ENCODE peak calls at places on chromosomes 7 and 10, in ten cellular contexts. One of them, this sample, is unnamed.

GRCh38 chr10:44935201-44935960 is 24.2 kb upstream of the RASSF4 start:
- DNase-seq in GM12891: no peak
- DNase-seq in transverse colon: no peak
- DNase-seq in esophagus squamous epithelium: no peak
- DNase-seq in IMR-90: peak; percentile 95
- DNase-seq in A549: no peak
- DNase-seq in gastrocnemius medialis: no peak
- DNase-seq in right lobe of liver: no peak
- DNase-seq in heart left ventricle: peak; percentile 62
- DNase-seq in erythroblast: no peak
- DNase-seq in this sample: no peak

GRCh38 chr10:31650010-31650409 is 278.6 kb downstream of the ARHGAP12 start:
- DNase-seq in A549: no peak
- DNase-seq in GM12891: no peak
- DNase-seq in heart left ventricle: peak; percentile 87
- DNase-seq in IMR-90: peak; percentile 92
- DNase-seq in erythroblast: no peak
- DNase-seq in transverse colon: peak; percentile 59
- DNase-seq in gastrocnemius medialis: peak; percentile 81
- DNase-seq in esophagus squamous epithelium: no peak
- DNase-seq in right lobe of liver: no peak
- DNase-seq in this sample: peak; percentile 37

GRCh38 chr7:37440738-37441404 is 7.8 kb downstream of the ELMO1 start:
- DNase-seq in transverse colon: no peak
- DNase-seq in gastrocnemius medialis: no peak
- DNase-seq in IMR-90: no peak
- DNase-seq in GM12891: no peak
- DNase-seq in erythroblast: no peak
- DNase-seq in right lobe of liver: no peak
- DNase-seq in esophagus squamous epithelium: no peak
- DNase-seq in heart left ventricle: peak; percentile 44
- DNase-seq in A549: no peak
- DNase-seq in this sample: no peak

GRCh38 chr7:121298831-121299239 is 30.0 kb upstream of the WNT16 start:
- DNase-seq in A549: no peak
- DNase-seq in erythroblast: no peak
- DNase-seq in GM12891: no peak
- DNase-seq in heart left ventricle: no peak
- DNase-seq in esophagus squamous epithelium: no peak
- DNase-seq in gastrocnemius medialis: no peak
- DNase-seq in right lobe of liver: no peak
- DNase-seq in transverse colon: no peak
- DNase-seq in IMR-90: no peak
- DNase-seq in this sample: no peak

GRCh38 chr7:66296001-66296521 is 90.9 kb downstream of the TPST1 start:
- DNase-seq in GM12891: no peak
- DNase-seq in transverse colon: no peak
- DNase-seq in heart left ventricle: no peak
- DNase-seq in A549: no peak
- DNase-seq in gastrocnemius medialis: no peak
- DNase-seq in right lobe of liver: no peak
- DNase-seq in IMR-90: peak; percentile 81
- DNase-seq in esophagus squamous epithelium: no peak
- DNase-seq in erythroblast: no peak
- DNase-seq in this sample: no peak

GRCh38 chr10:97999066-97999908 is 31.1 kb downstream of the CRTAC1 start:
- DNase-seq in erythroblast: no peak
- DNase-seq in transverse colon: no peak
- DNase-seq in IMR-90: no peak
- DNase-seq in gastrocnemius medialis: no peak
- DNase-seq in esophagus squamous epithelium: no peak
- DNase-seq in GM12891: no peak
- DNase-seq in heart left ventricle: no peak
- DNase-seq in A549: no peak
- DNase-seq in right lobe of liver: no peak
- DNase-seq in this sample: no peak

GRCh38 chr10:118311505-118311904 is 30.6 kb downstream of the FAM204A start:
- DNase-seq in transverse colon: no peak
- DNase-seq in right lobe of liver: no peak
- DNase-seq in erythroblast: no peak
- DNase-seq in IMR-90: no peak
- DNase-seq in GM12891: no peak
- DNase-seq in gastrocnemius medialis: no peak
- DNase-seq in heart left ventricle: no peak
- DNase-seq in esophagus squamous epithelium: no peak
- DNase-seq in A549: no peak
- DNase-seq in this sample: no peak

GRCh38 chr7:151633516-151633812 is 113.8 kb upstream of the RHEB start:
- DNase-seq in IMR-90: no peak
- DNase-seq in A549: no peak
- DNase-seq in transverse colon: no peak
- DNase-seq in right lobe of liver: no peak
- DNase-seq in erythroblast: no peak
- DNase-seq in esophagus squamous epithelium: no peak
- DNase-seq in gastrocnemius medialis: no peak
- DNase-seq in heart left ventricle: no peak
- DNase-seq in GM12891: no peak
- DNase-seq in this sample: no peak

GRCh38 chr7:107953924-107954303 is 49.0 kb downstream of the LAMB1 start:
- DNase-seq in erythroblast: no peak
- DNase-seq in IMR-90: peak; percentile 31
- DNase-seq in A549: no peak
- DNase-seq in transverse colon: no peak
- DNase-seq in esophagus squamous epithelium: no peak
- DNase-seq in right lobe of liver: no peak
- DNase-seq in gastrocnemius medialis: no peak
- DNase-seq in heart left ventricle: no peak
- DNase-seq in GM12891: no peak
- DNase-seq in this sample: no peak

GRCh38 chr10:69061305-69062161 is 26.4 kb upstream of the SRGN start:
- DNase-seq in right lobe of liver: peak; percentile 66
- DNase-seq in esophagus squamous epithelium: no peak
- DNase-seq in gastrocnemius medialis: peak; percentile 39
- DNase-seq in erythroblast: peak; percentile 64
- DNase-seq in IMR-90: peak; percentile 100
- DNase-seq in A549: peak; percentile 69
- DNase-seq in heart left ventricle: peak; percentile 64
- DNase-seq in transverse colon: peak; percentile 61
- DNase-seq in GM12891: no peak
- DNase-seq in this sample: peak; percentile 81

GRCh38 chr10:72738476-72738875 is 46.5 kb downstream of the MCU start:
- DNase-seq in esophagus squamous epithelium: no peak
- DNase-seq in heart left ventricle: peak; percentile 20
- DNase-seq in A549: no peak
- DNase-seq in transverse colon: no peak
- DNase-seq in IMR-90: no peak
- DNase-seq in right lobe of liver: no peak
- DNase-seq in erythroblast: no peak
- DNase-seq in GM12891: no peak
- DNase-seq in gastrocnemius medialis: no peak
- DNase-seq in this sample: no peak

GRCh38 chr10:88421590-88421989 is 161.5 kb downstream of the RNLS start:
- DNase-seq in GM12891: no peak
- DNase-seq in esophagus squamous epithelium: no peak
- DNase-seq in transverse colon: no peak
- DNase-seq in IMR-90: no peak
- DNase-seq in A549: no peak
- DNase-seq in gastrocnemius medialis: no peak
- DNase-seq in erythroblast: no peak
- DNase-seq in right lobe of liver: no peak
- DNase-seq in heart left ventricle: no peak
- DNase-seq in this sample: no peak

GRCh38 chr7:2210551-2211258 is 22.0 kb downstream of the MAD1L1 start:
- DNase-seq in erythroblast: no peak
- DNase-seq in GM12891: no peak
- DNase-seq in heart left ventricle: no peak
- DNase-seq in gastrocnemius medialis: no peak
- DNase-seq in right lobe of liver: no peak
- DNase-seq in A549: no peak
- DNase-seq in transverse colon: no peak
- DNase-seq in esophagus squamous epithelium: no peak
- DNase-seq in IMR-90: no peak
- DNase-seq in this sample: no peak

GRCh38 chr10:94005050-94005449 is 11.3 kb downstream of the PLCE1 start:
- DNase-seq in GM12891: no peak
- DNase-seq in heart left ventricle: no peak
- DNase-seq in IMR-90: peak; percentile 81
- DNase-seq in gastrocnemius medialis: no peak
- DNase-seq in right lobe of liver: no peak
- DNase-seq in esophagus squamous epithelium: no peak
- DNase-seq in A549: no peak
- DNase-seq in erythroblast: no peak
- DNase-seq in transverse colon: peak; percentile 72
- DNase-seq in this sample: no peak

GRCh38 chr10:51675088-51675487 is 24.3 kb downstream of the CSTF2T start:
- DNase-seq in A549: no peak
- DNase-seq in erythroblast: no peak
- DNase-seq in right lobe of liver: no peak
- DNase-seq in GM12891: no peak
- DNase-seq in esophagus squamous epithelium: no peak
- DNase-seq in gastrocnemius medialis: no peak
- DNase-seq in transverse colon: no peak
- DNase-seq in heart left ventricle: no peak
- DNase-seq in IMR-90: peak; percentile 11
- DNase-seq in this sample: no peak

GRCh38 chr7:30863694-30864011 is 48.0 kb upstream of the AQP1 start:
- DNase-seq in erythroblast: no peak
- DNase-seq in A549: no peak
- DNase-seq in IMR-90: peak; percentile 52
- DNase-seq in gastrocnemius medialis: no peak
- DNase-seq in esophagus squamous epithelium: no peak
- DNase-seq in right lobe of liver: no peak
- DNase-seq in GM12891: no peak
- DNase-seq in transverse colon: no peak
- DNase-seq in heart left ventricle: no peak
- DNase-seq in this sample: no peak

GRCh38 chr7:40716052-40716451 is 581.2 kb downstream of the SUGCT start:
- DNase-seq in erythroblast: no peak
- DNase-seq in A549: no peak
- DNase-seq in right lobe of liver: no peak
- DNase-seq in esophagus squamous epithelium: no peak
- DNase-seq in gastrocnemius medialis: no peak
- DNase-seq in transverse colon: no peak
- DNase-seq in IMR-90: peak; percentile 34
- DNase-seq in GM12891: no peak
- DNase-seq in heart left ventricle: no peak
- DNase-seq in this sample: no peak

GRCh38 chr10:54993148-54993547 is 192.1 kb upstream of the PCDH15 start:
- DNase-seq in GM12891: no peak
- DNase-seq in gastrocnemius medialis: no peak
- DNase-seq in heart left ventricle: no peak
- DNase-seq in right lobe of liver: no peak
- DNase-seq in IMR-90: no peak
- DNase-seq in erythroblast: no peak
- DNase-seq in esophagus squamous epithelium: no peak
- DNase-seq in A549: no peak
- DNase-seq in transverse colon: no peak
- DNase-seq in this sample: no peak
- TF ChIP-seq POLR2A in GM12891: no peak
- TF ChIP-seq POLR2A in gastrocnemius medialis: no peak
- TF ChIP-seq POLR2A in heart left ventricle: no peak
- TF ChIP-seq POLR2A in right lobe of liver: no peak
- TF ChIP-seq POLR2A in IMR-90: no peak
- TF ChIP-seq POLR2A in erythroblast: no peak
- TF ChIP-seq POLR2A in esophagus squamous epithelium: no peak
- TF ChIP-seq POLR2A in A549: no peak
- TF ChIP-seq POLR2A in transverse colon: no peak
- TF ChIP-seq POLR2A in this sample: no peak

DNA sequence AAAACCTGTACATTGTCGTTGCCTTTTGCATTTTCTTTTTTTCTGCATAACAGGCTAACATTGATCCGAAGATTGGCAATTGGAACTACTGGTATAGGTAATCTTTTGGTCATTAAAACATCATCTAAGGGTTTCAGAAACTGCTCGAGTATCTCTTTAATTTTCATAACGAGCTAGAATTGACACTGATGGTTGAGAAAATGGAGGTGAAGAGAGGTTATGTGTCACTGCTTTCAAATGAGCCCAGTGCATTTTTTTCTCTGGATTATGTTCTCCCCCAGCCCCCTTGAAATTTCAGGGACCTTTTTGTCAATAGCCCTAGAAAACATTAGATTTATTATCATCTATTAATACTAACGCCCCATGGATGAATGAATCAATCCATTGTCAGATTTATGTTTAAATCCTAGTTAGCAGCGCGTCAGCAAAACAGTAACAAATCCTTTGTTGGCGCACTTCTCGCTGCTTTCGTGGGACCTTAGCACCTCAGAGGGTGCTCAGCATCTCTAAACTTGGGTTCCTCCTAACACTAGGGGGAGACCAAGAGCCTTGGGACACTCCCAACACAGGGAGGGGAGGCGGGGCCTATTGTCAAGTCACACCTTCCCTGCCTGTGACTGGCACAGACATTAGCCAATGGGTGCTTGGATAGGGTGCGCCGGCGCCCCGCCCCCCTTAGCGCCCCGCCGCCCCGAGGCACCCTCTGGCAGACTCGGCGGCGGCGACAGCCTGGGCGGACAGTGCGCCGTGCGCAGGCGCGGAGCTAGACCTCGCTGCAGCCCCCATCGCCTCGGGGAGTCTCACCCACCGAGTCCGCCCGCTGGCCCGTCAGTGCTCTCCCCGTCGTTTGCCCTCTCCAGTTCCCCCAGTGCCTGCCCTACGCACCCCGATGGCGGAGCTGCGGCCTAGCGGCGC is at the start of gene SUFU:
- DNase-seq in IMR-90: peak; percentile 99
- DNase-seq in right lobe of liver: peak; percentile 99
- DNase-seq in gastrocnemius medialis: peak; percentile 98
- DNase-seq in esophagus squamous epithelium: peak; percentile 93
- DNase-seq in GM12891: peak; percentile 90
- DNase-seq in heart left ventricle: peak; percentile 99
- DNase-seq in A549: peak; percentile 88
- DNase-seq in transverse colon: peak; percentile 99
- DNase-seq in erythroblast: peak; percentile 100
- DNase-seq in this sample: peak; percentile 84
- TF ChIP-seq POLR2A in IMR-90: peak; percentile 67
- TF ChIP-seq POLR2A in right lobe of liver: peak; percentile 62
- TF ChIP-seq POLR2A in gastrocnemius medialis: peak; percentile 73
- TF ChIP-seq POLR2A in esophagus squamous epithelium: no peak
- TF ChIP-seq POLR2A in GM12891: peak; percentile 62
- TF ChIP-seq POLR2A in heart left ventricle: no peak
- TF ChIP-seq POLR2A in A549: peak; percentile 96
- TF ChIP-seq POLR2A in transverse colon: peak; percentile 55
- TF ChIP-seq POLR2A in erythroblast: peak; percentile 39
- TF ChIP-seq POLR2A in this sample: peak; percentile 95

GRCh38 chr10:6580279-6581029 is 378 bp upstream of the PRKCQ start:
- DNase-seq in transverse colon: peak; percentile 79
- DNase-seq in gastrocnemius medialis: peak; percentile 65
- DNase-seq in esophagus squamous epithelium: no peak
- DNase-seq in erythroblast: peak; percentile 93
- DNase-seq in GM12891: peak; percentile 78
- DNase-seq in heart left ventricle: peak; percentile 47
- DNase-seq in right lobe of liver: peak; percentile 81
- DNase-seq in A549: peak; percentile 47
- DNase-seq in IMR-90: peak; percentile 47
- DNase-seq in this sample: peak; percentile 53
- TF ChIP-seq POLR2A in transverse colon: peak; percentile 26
- TF ChIP-seq POLR2A in gastrocnemius medialis: peak; percentile 92
- TF ChIP-seq POLR2A in esophagus squamous epithelium: no peak
- TF ChIP-seq POLR2A in erythroblast: peak; percentile 71
- TF ChIP-seq POLR2A in GM12891: no peak
- TF ChIP-seq POLR2A in heart left ventricle: no peak
- TF ChIP-seq POLR2A in right lobe of liver: peak; percentile 11
- TF ChIP-seq POLR2A in A549: peak; percentile 70
- TF ChIP-seq POLR2A in IMR-90: no peak
- TF ChIP-seq POLR2A in this sample: no peak

GRCh38 chr10:42973411-42973810 is 103.5 kb upstream of the RET start:
- DNase-seq in heart left ventricle: no peak
- DNase-seq in right lobe of liver: peak; percentile 28
- DNase-seq in esophagus squamous epithelium: no peak
- DNase-seq in A549: no peak
- DNase-seq in GM12891: no peak
- DNase-seq in IMR-90: no peak
- DNase-seq in erythroblast: no peak
- DNase-seq in transverse colon: no peak
- DNase-seq in gastrocnemius medialis: peak; percentile 0
- DNase-seq in this sample: no peak
- TF ChIP-seq POLR2A in heart left ventricle: no peak
- TF ChIP-seq POLR2A in right lobe of liver: no peak
- TF ChIP-seq POLR2A in esophagus squamous epithelium: no peak
- TF ChIP-seq POLR2A in A549: no peak
- TF ChIP-seq POLR2A in GM12891: no peak
- TF ChIP-seq POLR2A in IMR-90: no peak
- TF ChIP-seq POLR2A in erythroblast: no peak
- TF ChIP-seq POLR2A in transverse colon: no peak
- TF ChIP-seq POLR2A in gastrocnemius medialis: no peak
- TF ChIP-seq POLR2A in this sample: no peak

This sample was measured in H54.